ENCODE peak calls at places on chromosomes 11 and 22, in six cellular contexts. R, I, Q, E, D and F are unnamed samples.
A peak's percentile ranks its signal among the peaks of the same experiment; 100 is the strongest.

GRCh38 chr11:93652161-93652597 is 9.3 kb upstream of the CEP295 start:
- DNase-seq in R (peak; percentile 44), I (peak; percentile 44), Q (no peak), E (peak; percentile 49), D (peak; percentile 41), F (peak; percentile 94)

GRCh38 chr11:93622043-93622442 is 39.4 kb upstream of the CEP295 start:
- DNase-seq in R (no peak), I (peak; percentile 51), Q (no peak), E (no peak), D (no peak), F (no peak)

GRCh38 chr11:16418698-16419097 is 62.4 kb upstream of the SOX6 start:
- DNase-seq in R (peak; percentile 17), I (no peak), Q (no peak), E (no peak), D (no peak), F (no peak)

GRCh38 chr11:36349345-36350136 is 53.5 kb downstream of the PRR5L start:
- DNase-seq in R (no peak), I (no peak), Q (no peak), E (no peak), D (no peak), F (no peak)

GRCh38 chr11:82458147-82458546 is 275.5 kb downstream of the FAM181B start:
- DNase-seq in R (no peak), I (peak; percentile 10), Q (no peak), E (no peak), D (no peak), F (no peak)

GRCh38 chr11:6992026-6992425 is 28.1 kb downstream of the ZNF214 start:
- DNase-seq in R (peak; percentile 47), I (no peak), Q (no peak), E (peak; percentile 16), D (no peak), F (peak; percentile 75)

GRCh38 chr11:113507341-113507740 is 32.1 kb upstream of the DRD2 start:
- DNase-seq in R (no peak), I (no peak), Q (no peak), E (no peak), D (no peak), F (no peak)

GRCh38 chr11:2300936-2301630 is 635 bp downstream of the C11orf21 start:
- DNase-seq in R (no peak), I (no peak), Q (no peak), E (no peak), D (no peak), F (no peak)

GRCh38 chr11:69337211-69337721 is 43.3 kb downstream of the MYEOV start:
- DNase-seq in R (peak; percentile 93), I (no peak), Q (no peak), E (peak; percentile 80), D (no peak), F (no peak)

GRCh38 chr22:42328130-42328821 is 57.8 kb upstream of the TCF20 start:
- DNase-seq in R (no peak), I (no peak), Q (no peak), E (no peak), D (no peak), F (peak; percentile 19)

GRCh38 chr11:19939415-19939929 is 220.8 kb downstream of the DBX1 start:
- DNase-seq in R (no peak), I (no peak), Q (no peak), E (no peak), D (no peak), F (no peak)

DNA sequence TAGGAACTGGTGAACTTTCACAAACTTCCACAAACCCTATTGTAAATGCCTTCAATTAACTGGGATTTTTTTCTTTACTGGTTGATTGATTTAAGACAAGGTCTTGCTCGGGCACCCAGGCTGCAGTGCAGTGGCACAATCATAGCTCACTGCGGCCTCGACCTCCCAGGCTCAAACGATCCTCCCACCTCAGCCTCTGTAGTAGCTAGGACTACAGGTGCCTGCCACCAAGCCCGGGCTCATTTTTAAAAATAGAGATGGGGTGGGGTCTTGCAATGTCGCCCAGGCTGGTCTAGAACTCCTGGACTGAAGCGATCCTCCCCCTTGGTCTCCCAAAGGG is 35.7 kb upstream of the POLA2 start:
- DNase-seq in R (no peak), I (no peak), Q (no peak), E (no peak), D (no peak), F (no peak)
- H3K4me3 ChIP-seq in R (no peak overlapping the region), I (no peak overlapping the region), Q (peak overlapping the region; percentile 53), E (peak overlapping the region; percentile 76), D (peak overlapping the region; percentile 70), F (no peak overlapping the region)

DNA sequence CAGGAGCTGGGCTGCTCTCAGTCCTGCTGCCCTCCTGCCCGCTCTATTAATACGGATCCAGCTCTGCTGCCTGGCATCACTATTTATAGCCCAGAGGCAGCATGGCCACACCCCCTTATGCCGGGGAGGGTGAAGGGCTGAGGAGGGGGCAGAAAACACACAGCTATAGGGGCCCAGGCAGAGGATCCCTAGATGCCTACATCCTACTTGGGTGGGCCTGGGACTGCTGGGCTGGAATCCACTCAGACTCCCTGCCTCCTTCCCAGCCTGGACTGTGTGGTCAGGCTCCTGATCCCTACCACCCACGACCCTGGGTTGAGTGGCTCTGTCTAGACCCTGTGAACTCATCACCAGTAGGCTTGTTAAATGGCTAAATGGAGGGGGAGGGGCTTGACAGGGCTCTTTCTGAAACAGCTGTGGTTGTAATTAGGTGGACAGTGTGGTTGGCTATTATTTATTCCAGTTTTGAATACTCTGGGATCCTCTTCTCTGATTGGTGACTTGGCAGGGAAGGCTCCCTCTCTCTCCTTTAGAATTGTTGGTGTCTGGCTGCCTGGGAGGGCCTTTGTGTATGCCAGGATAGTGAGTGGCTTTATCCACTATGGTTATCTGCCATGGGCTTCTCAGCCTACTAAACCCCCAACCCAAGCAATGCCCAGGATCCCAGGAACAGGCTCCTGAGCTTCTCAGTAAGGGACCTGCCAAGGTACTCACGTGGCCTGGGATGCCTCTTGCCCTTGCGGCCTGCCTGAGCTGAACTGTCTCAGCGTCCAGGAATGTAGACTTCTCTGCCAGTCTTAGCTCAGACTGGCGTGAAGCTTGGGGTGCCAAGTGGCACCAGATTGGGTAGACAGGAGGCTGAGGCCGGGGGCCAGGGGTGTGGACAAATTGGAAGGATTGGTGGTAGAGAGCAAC is 15.2 kb downstream of the PHLDB1 start:
- DNase-seq in R (peak; percentile 69), I (no peak), Q (no peak), E (peak; percentile 88), D (no peak), F (peak; percentile 37)
- H2AK5ac ChIP-seq in R (peak overlapping the region; percentile 99), I (no peak overlapping the region), Q (peak overlapping the region; percentile 24), E (peak overlapping the region; percentile 96), D (peak overlapping the region; percentile 64), F (no peak overlapping the region)

GRCh38 chr22:46592390-46592872 is 27.8 kb upstream of the GRAMD4 start:
- DNase-seq in R (peak; percentile 71), I (peak; percentile 50), Q (no peak), E (no peak), D (no peak), F (no peak)
- H3K4me3 ChIP-seq in R (peak overlapping the region; percentile 11), I (no peak overlapping the region), Q (no peak overlapping the region), E (peak overlapping the region; percentile 67), D (no peak overlapping the region), F (no peak overlapping the region)

DNA sequence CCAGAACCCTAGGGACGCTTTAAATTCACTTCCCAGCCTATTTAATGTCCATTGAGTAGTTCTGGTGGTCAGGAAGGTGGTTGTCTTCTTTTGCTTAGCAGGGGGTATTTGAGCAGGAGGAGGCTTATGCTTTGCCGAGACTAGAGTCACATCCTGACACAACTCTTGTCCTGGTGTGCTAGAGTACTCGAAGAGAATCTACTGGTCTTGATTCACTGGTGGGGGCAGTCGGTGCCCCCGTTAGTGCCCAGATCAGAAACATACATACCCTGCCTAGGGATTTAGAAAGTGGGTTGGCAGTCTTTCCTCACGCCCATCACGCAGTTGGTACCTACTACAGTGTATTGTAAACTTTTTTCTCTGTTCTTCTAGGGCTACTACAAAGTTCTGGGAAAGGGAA is 2.7 kb downstream of the RPL27A start:
- DNase-seq in R (no peak), I (no peak), Q (no peak), E (no peak), D (no peak), F (no peak)
- H2AK5ac ChIP-seq in R (no peak overlapping the region), I (no peak overlapping the region), Q (no peak overlapping the region), E (no peak overlapping the region), D (no peak overlapping the region), F (no peak overlapping the region)

GRCh38 chr11:99410636-99411035 is 389.9 kb downstream of the CNTN5 start:
- DNase-seq in R (no peak), I (no peak), Q (no peak), E (no peak), D (no peak), F (no peak)
- H3K4me3 ChIP-seq in R (no peak overlapping the region), I (no peak overlapping the region), Q (no peak overlapping the region), E (no peak overlapping the region), D (no peak overlapping the region), F (no peak overlapping the region)

DNA sequence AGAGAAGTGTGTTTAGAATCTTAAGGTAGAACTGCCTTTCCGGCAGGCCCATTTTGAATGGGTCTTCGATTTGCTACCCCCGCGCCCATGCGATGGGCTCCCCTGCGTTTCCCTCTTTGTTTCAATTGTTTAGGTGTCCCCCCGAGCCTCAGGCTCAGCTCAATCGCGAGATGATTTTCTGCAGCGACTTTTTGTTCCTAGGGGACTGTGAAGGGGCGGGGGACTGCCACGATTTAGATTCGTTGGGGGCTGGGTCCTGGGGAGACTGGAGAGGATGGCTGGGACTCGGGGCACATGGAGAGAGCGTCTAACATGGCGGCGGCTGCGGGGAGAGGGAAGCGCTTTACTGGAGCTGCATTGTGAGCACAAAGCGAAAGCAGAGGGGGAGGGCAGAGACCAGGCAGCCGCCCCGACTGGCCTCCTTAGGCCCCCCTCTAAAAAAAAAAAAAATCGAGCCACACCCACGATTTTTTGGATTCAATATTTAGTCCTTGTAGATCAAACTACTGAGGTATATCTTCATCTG is 1.7 kb downstream of the CAPRIN1 start:
- DNase-seq in R (peak; percentile 76), I (peak; percentile 84), Q (no peak), E (peak; percentile 87), D (peak; percentile 54), F (no peak)
- H2AK5ac ChIP-seq in R (peak overlapping the region; percentile 89), I (no peak overlapping the region), Q (peak overlapping the region; percentile 79), E (peak overlapping the region; percentile 63), D (peak overlapping the region; percentile 100), F (peak overlapping the region; percentile 95)

GRCh38 chr22:36373258-36373579 is 14.5 kb downstream of the MYH9 start:
- DNase-seq in R (peak; percentile 9), I (peak; percentile 66), Q (no peak), E (no peak), D (no peak), F (no peak)
- H3K4me3 ChIP-seq in R (no peak overlapping the region), I (no peak overlapping the region), Q (no peak overlapping the region), E (no peak overlapping the region), D (no peak overlapping the region), F (no peak overlapping the region)

DNA sequence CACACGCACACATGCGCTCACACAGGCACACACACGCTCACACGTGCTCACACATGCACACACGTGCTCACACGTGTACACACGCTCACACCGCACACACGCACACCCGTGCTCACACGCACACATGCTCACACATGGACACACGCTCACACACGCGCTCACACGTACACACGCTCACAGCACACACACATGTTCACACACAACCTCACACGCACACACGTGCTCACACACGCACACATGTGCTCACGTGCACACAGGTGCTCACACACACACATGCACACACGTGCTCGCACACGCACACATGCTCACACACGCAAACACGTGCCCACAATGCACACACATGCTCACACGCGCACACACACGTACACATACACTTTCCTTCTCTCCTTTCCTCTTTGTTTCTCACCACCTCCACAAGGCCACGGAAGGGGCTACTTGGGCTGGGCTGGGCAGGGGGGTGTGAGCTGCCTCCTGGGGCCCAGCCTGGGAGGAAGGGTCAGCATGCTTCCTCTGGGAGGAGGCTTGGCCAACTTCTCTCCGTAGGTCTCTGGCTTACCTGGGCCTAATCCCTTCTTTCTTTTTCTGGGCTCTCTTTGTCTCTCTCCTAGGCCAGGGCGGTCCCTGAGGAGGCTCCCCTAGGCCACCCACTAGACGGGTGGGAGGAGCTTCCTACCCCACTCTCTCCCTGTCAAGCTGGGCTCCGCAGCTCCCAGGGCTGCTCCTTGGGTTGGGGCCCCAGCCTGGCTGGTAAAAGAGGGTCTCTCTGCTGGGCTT is 34.5 kb upstream of the PARVG start:
- DNase-seq in R (no peak), I (peak; percentile 52), Q (no peak), E (no peak), D (no peak), F (no peak)
- H2AK5ac ChIP-seq in R (no peak overlapping the region), I (peak overlapping the region; percentile 100), Q (peak overlapping the region; percentile 100), E (peak overlapping the region; percentile 33), D (peak overlapping the region; percentile 3), F (no peak overlapping the region)